ENCODE peak calls at places on chromosomes 2 and 18, in nine cellular contexts. M is PC-3, I is GM13977, J is GM10248, U is MCF 10A, W is A549, Y is natural killer cell, T is astrocyte of the cerebellum, K is AG10803. S is an unnamed sample.

GRCh38 chr2:234178309-234179030 is 128.0 kb downstream of the SPP2 start:
- DNase-seq in I (no peak), M (peak), K (no peak), T (peak), J (no peak), W (peak), Y (no peak), U (peak), S (no peak)

GRCh38 chr18:2872095-2872494 is 25.3 kb downstream of the EMILIN2 start:
- DNase-seq in M (no peak), U (no peak), W (no peak), K (no peak), J (no peak), I (no peak), T (no peak), Y (no peak), S (no peak)

GRCh38 chr18:45119888-45120287 is 439.2 kb downstream of the SETBP1 start:
- DNase-seq in T (no peak), W (no peak), J (no peak), M (no peak), K (no peak), U (no peak), I (no peak), Y (no peak), S (no peak)

GRCh38 chr2:136008205-136008865 is 22.9 kb upstream of the DARS1 start:
- DNase-seq in Y (peak), U (no peak), T (no peak), I (no peak), M (no peak), W (no peak), J (no peak), K (no peak), S (no peak)

GRCh38 chr2:239044336-239044735 is 196.5 kb downstream of the TWIST2 start:
- DNase-seq in J (no peak), T (no peak), K (no peak), I (no peak), W (no peak), M (no peak), U (no peak), Y (no peak), S (no peak)

GRCh38 chr2:219388127-219388844 is 574 bp upstream of the DNPEP start:
- DNase-seq in I (peak), W (peak), K (peak), J (peak), M (peak), U (peak), T (peak), Y (peak), S (peak)

GRCh38 chr18:35927431-35927830 is 45.0 kb upstream of the RMP24 start:
- DNase-seq in I (no peak), Y (no peak), K (no peak), W (no peak), U (peak), M (peak), T (no peak), J (no peak), S (no peak)

GRCh38 chr2:239912171-239912937 is 112.8 kb downstream of the NDUFA10 start:
- DNase-seq in J (no peak), M (no peak), T (no peak), K (no peak), U (no peak), Y (no peak), I (no peak), W (no peak), S (no peak)

GRCh38 chr18:58207520-58208152 is 163.6 kb downstream of the NEDD4L start:
- DNase-seq in T (no peak), W (no peak), I (no peak), U (no peak), K (no peak), Y (no peak), J (no peak), M (no peak), S (no peak)

GRCh38 chr2:148926291-148926961 is 51.4 kb downstream of the KIF5C start:
- DNase-seq in J (peak), M (peak), W (peak), I (peak), Y (peak), T (no peak), K (peak), U (peak), S (peak)

GRCh38 chr2:237092920-237093781 is 7.5 kb downstream of the COPS8 start:
- DNase-seq in J (no peak), M (peak), W (peak), K (peak), T (peak), Y (no peak), U (peak), I (no peak), S (no peak)
- TF ChIP-seq CTCF in J (no peak), M (peak), W (peak), K (peak), T (peak), Y (no peak), U (peak), I (no peak), S (no peak)

GRCh38 chr2:41405429-41405828 is 642.4 kb upstream of the PKDCC start:
- DNase-seq in K (no peak), J (no peak), I (no peak), W (no peak), T (no peak), Y (no peak), M (no peak), U (no peak), S (no peak)
- TF ChIP-seq CTCF in K (no peak), J (no peak), I (no peak), W (no peak), T (no peak), Y (no peak), M (no peak), U (no peak), S (no peak)

GRCh38 chr2:223669453-223670225 is 67.5 kb upstream of the SCG2 start:
- DNase-seq in I (no peak), W (no peak), M (no peak), J (no peak), K (peak), U (peak), Y (no peak), T (no peak), S (no peak)

DNA sequence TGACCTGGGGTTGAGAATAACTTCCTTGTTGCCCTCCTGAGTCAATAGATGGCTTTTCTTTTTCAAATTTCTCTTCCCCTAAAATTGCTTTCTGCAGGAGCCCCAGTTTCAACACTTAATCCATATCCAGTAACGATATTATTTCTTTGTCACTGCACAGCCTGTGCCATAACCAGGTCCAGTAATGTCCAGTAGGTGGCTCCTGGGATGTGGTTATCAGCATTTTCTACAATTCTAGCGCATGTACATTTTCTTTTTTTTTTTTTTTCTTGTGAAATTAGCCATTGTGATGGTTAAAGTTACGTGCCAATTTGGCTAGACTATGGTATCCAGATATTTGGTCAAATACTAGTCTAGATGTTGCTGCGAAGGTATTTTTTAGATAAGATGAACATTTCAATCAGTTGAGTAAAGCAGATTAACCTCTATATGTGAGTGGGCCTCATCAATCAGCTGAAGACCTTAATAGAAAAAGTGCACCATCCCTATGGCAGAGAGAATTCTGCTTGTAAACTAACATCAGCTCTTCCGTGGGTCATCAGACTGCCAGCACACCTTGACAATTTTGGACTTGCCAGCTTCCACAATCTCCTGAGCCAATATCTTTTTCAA is 72.9 kb upstream of the SCG2 start:
- DNase-seq in I (no peak), K (peak), Y (no peak), T (no peak), M (peak), J (no peak), U (peak), W (peak), S (no peak)
- TF ChIP-seq CTCF in I (peak), K (peak), Y (no peak), T (peak), M (peak), J (peak), U (peak), W (peak), S (no peak)

DNA sequence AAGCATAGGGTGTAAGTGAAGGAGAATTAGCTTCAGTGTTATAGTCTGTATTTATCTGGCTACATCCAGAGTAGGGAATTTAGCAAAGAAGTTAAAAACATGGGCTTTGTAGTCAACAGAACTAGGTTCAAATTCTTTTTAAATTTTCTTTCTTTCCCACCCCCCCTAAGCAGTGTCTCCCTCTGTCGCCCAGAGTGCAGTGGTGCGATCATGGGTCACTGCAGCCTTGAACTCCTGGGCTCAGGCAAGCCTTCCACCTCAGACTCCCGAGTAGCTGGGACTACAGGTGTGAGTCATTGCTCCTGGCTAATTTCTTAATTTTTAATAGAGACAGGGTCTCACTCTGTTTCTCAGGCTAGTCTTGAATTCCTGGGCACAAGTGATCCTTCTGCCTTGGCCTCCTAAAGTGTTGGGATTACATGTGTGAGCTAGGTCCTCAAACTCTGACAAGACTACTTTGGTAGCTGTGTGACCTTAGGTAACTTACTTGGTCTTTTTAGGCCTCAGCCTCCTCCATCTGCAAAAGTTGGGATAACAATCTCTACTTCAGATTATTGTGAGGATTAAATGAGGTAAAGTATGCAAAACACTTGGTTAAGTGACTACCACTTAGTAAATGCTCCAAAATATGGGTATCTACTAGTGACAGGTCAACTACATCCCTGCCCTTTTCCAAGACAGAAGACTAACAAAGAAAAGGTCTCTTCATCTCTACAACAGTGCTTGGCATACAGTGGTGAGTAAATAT is 17.8 kb downstream of the DOK1 start:
- DNase-seq in U (no peak), T (no peak), J (no peak), M (no peak), K (no peak), I (no peak), W (no peak), Y (no peak), S (no peak)
- TF ChIP-seq CTCF in U (no peak), T (no peak), J (peak), M (peak), K (no peak), I (peak), W (no peak), Y (no peak), S (peak)

DNA sequence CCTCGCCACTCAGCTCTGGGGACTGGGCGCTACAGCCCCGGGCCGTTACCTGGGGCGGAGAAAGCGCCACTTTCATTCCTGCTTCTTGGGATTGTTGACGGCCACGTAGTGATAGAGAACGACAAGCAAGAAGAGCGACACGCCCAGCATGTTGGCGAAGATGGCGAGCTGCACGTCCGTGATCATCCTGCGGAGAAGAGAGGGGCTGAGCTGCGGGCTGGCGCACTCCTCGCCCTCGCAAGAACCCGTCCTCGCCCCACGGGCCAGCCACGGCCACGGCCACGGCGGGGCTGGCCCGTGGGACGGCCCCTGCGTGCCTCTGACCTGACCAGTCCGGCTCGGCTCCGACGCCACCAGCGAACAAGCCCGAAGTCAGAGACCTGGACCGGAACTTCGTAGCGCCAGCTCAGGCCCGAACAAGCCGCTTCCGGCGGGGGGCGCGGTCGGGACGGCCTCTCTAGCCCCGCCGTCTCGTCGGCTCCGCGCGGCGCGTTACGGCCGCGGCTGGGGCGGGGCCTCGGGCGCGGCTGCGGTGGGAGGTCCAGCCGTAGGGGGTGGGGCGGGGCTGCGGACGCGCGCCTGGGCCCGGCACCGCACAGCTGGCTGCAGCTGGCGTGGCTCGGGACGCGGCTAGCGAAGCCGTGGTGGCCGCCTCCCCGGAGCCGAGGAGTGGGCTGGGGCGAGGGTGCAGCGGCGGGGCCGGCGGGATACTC is at the start of gene OST4:
- DNase-seq in U (peak), M (peak), J (peak), K (peak), T (peak), Y (peak), I (peak), W (peak), S (peak)
- TF ChIP-seq CTCF in U (no peak), M (no peak), J (no peak), K (no peak), T (no peak), Y (no peak), I (no peak), W (no peak), S (no peak)

DNA sequence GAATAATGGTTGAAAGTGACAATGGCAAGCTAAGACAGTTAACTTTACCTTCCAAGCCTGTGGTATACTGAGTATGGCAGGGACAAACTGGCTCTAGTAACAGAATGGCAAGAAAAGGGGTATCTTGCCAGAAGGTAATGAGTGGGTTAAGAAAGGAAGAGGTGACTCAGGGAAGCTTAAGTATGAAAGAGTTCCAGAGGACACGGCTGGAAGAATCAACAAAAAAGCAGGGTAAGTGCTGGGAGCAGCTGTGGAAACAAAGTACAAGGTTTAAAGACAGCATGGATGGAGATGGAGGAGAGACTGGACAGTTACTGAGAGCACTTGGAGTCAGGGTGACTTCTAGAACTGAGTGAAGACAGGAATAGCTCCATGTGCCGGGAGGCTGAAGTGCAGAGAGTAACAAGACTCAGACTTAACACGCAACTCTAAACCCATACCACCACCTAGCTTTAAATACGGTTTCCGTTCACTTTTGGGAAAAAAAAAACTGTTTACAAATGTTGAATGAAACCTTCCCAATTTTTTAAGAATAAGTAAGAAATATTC is 69.0 kb downstream of the REV1 start:
- DNase-seq in J (no peak), T (peak), U (peak), Y (no peak), M (no peak), W (no peak), K (peak), I (no peak), S (no peak)
- TF ChIP-seq CTCF in J (no peak), T (no peak), U (no peak), Y (no peak), M (no peak), W (no peak), K (no peak), I (no peak), S (no peak)

S was measured in GM13976.